ENCODE peak calls at places on chromosomes 11 and 22, in ten cellular contexts. One of them, this sample, is unnamed.

GRCh38 chr11:21295508-21295907 is 626.1 kb downstream of the NELL1 start:
- DNase-seq in progenitor cell of endocrine pancreas: no peak
- DNase-seq in fibroblast of mammary gland: no peak
- DNase-seq in upper lobe of right lung: no peak
- DNase-seq in body of pancreas: no peak
- DNase-seq in heart left ventricle: no peak
- DNase-seq in foreskin fibroblast: no peak
- DNase-seq in mesothelial cell of epicardium: no peak
- DNase-seq in prostate gland: no peak
- DNase-seq in nephron progenitor cell: no peak
- DNase-seq in this sample: no peak

GRCh38 chr11:105975128-105975527 is 46.9 kb downstream of the MSANTD4 start:
- DNase-seq in progenitor cell of endocrine pancreas: no peak
- DNase-seq in fibroblast of mammary gland: peak
- DNase-seq in upper lobe of right lung: no peak
- DNase-seq in body of pancreas: no peak
- DNase-seq in heart left ventricle: no peak
- DNase-seq in foreskin fibroblast: peak
- DNase-seq in mesothelial cell of epicardium: no peak
- DNase-seq in prostate gland: no peak
- DNase-seq in nephron progenitor cell: no peak
- DNase-seq in this sample: no peak

GRCh38 chr22:44120314-44120704 is 60.4 kb upstream of the PARVG start:
- DNase-seq in progenitor cell of endocrine pancreas: no peak
- DNase-seq in fibroblast of mammary gland: no peak
- DNase-seq in upper lobe of right lung: peak
- DNase-seq in body of pancreas: no peak
- DNase-seq in heart left ventricle: peak
- DNase-seq in foreskin fibroblast: no peak
- DNase-seq in mesothelial cell of epicardium: no peak
- DNase-seq in prostate gland: no peak
- DNase-seq in nephron progenitor cell: no peak
- DNase-seq in this sample: no peak

GRCh38 chr22:30206964-30207363 is 39.6 kb downstream of the LIF start:
- DNase-seq in progenitor cell of endocrine pancreas: no peak
- DNase-seq in fibroblast of mammary gland: peak
- DNase-seq in upper lobe of right lung: no peak
- DNase-seq in body of pancreas: peak
- DNase-seq in heart left ventricle: no peak
- DNase-seq in foreskin fibroblast: peak
- DNase-seq in mesothelial cell of epicardium: peak
- DNase-seq in prostate gland: no peak
- DNase-seq in nephron progenitor cell: peak
- DNase-seq in this sample: no peak

GRCh38 chr11:82458147-82458546 is 275.5 kb downstream of the FAM181B start:
- DNase-seq in progenitor cell of endocrine pancreas: no peak
- DNase-seq in fibroblast of mammary gland: no peak
- DNase-seq in upper lobe of right lung: no peak
- DNase-seq in body of pancreas: no peak
- DNase-seq in heart left ventricle: no peak
- DNase-seq in foreskin fibroblast: no peak
- DNase-seq in mesothelial cell of epicardium: no peak
- DNase-seq in prostate gland: no peak
- DNase-seq in nephron progenitor cell: no peak
- DNase-seq in this sample: no peak

GRCh38 chr11:64619811-64620285 is 28.8 kb downstream of the SLC22A12 start:
- DNase-seq in progenitor cell of endocrine pancreas: no peak
- DNase-seq in fibroblast of mammary gland: peak
- DNase-seq in upper lobe of right lung: no peak
- DNase-seq in body of pancreas: peak
- DNase-seq in heart left ventricle: no peak
- DNase-seq in foreskin fibroblast: peak
- DNase-seq in mesothelial cell of epicardium: peak
- DNase-seq in prostate gland: no peak
- DNase-seq in nephron progenitor cell: peak
- DNase-seq in this sample: peak

GRCh38 chr22:23984430-23984829 is 4.5 kb downstream of the GSTT2 start:
- DNase-seq in progenitor cell of endocrine pancreas: no peak
- DNase-seq in fibroblast of mammary gland: peak
- DNase-seq in upper lobe of right lung: peak
- DNase-seq in body of pancreas: no peak
- DNase-seq in heart left ventricle: no peak
- DNase-seq in foreskin fibroblast: no peak
- DNase-seq in mesothelial cell of epicardium: no peak
- DNase-seq in prostate gland: no peak
- DNase-seq in nephron progenitor cell: no peak
- DNase-seq in this sample: peak

GRCh38 chr22:32205974-32206773 is 1.3 kb upstream of the RFPL2 start:
- DNase-seq in progenitor cell of endocrine pancreas: no peak
- DNase-seq in fibroblast of mammary gland: no peak
- DNase-seq in upper lobe of right lung: no peak
- DNase-seq in body of pancreas: no peak
- DNase-seq in heart left ventricle: no peak
- DNase-seq in foreskin fibroblast: no peak
- DNase-seq in mesothelial cell of epicardium: no peak
- DNase-seq in prostate gland: no peak
- DNase-seq in nephron progenitor cell: peak
- DNase-seq in this sample: no peak

GRCh38 chr11:2699185-2699530 is 636 bp downstream of the KCNQ1OT1 start:
- DNase-seq in progenitor cell of endocrine pancreas: no peak
- DNase-seq in fibroblast of mammary gland: no peak
- DNase-seq in upper lobe of right lung: peak
- DNase-seq in body of pancreas: peak
- DNase-seq in heart left ventricle: peak
- DNase-seq in foreskin fibroblast: peak
- DNase-seq in mesothelial cell of epicardium: no peak
- DNase-seq in prostate gland: no peak
- DNase-seq in nephron progenitor cell: no peak
- DNase-seq in this sample: peak

GRCh38 chr11:34656062-34656720 is 35.3 kb downstream of the EHF start:
- DNase-seq in progenitor cell of endocrine pancreas: no peak
- DNase-seq in fibroblast of mammary gland: peak
- DNase-seq in upper lobe of right lung: no peak
- DNase-seq in body of pancreas: no peak
- DNase-seq in heart left ventricle: no peak
- DNase-seq in foreskin fibroblast: no peak
- DNase-seq in mesothelial cell of epicardium: no peak
- DNase-seq in prostate gland: no peak
- DNase-seq in nephron progenitor cell: no peak
- DNase-seq in this sample: no peak

GRCh38 chr11:8683115-8683807 is 669 bp downstream of the RPL27A start:
- DNase-seq in progenitor cell of endocrine pancreas: peak
- DNase-seq in fibroblast of mammary gland: no peak
- DNase-seq in upper lobe of right lung: peak
- DNase-seq in body of pancreas: no peak
- DNase-seq in heart left ventricle: no peak
- DNase-seq in foreskin fibroblast: no peak
- DNase-seq in mesothelial cell of epicardium: no peak
- DNase-seq in prostate gland: no peak
- DNase-seq in nephron progenitor cell: no peak
- DNase-seq in this sample: no peak

GRCh38 chr11:106286881-106287504 is 209.5 kb downstream of the AASDHPPT start:
- DNase-seq in progenitor cell of endocrine pancreas: no peak
- DNase-seq in fibroblast of mammary gland: no peak
- DNase-seq in upper lobe of right lung: no peak
- DNase-seq in body of pancreas: no peak
- DNase-seq in heart left ventricle: no peak
- DNase-seq in foreskin fibroblast: peak
- DNase-seq in mesothelial cell of epicardium: no peak
- DNase-seq in prostate gland: no peak
- DNase-seq in nephron progenitor cell: no peak
- DNase-seq in this sample: no peak

GRCh38 chr22:34841911-34842310 is 224.0 kb upstream of the ISX start:
- DNase-seq in progenitor cell of endocrine pancreas: no peak
- DNase-seq in fibroblast of mammary gland: no peak
- DNase-seq in upper lobe of right lung: no peak
- DNase-seq in body of pancreas: no peak
- DNase-seq in heart left ventricle: no peak
- DNase-seq in foreskin fibroblast: no peak
- DNase-seq in mesothelial cell of epicardium: no peak
- DNase-seq in prostate gland: no peak
- DNase-seq in nephron progenitor cell: no peak
- DNase-seq in this sample: no peak

GRCh38 chr22:34847072-34847471 is 218.9 kb upstream of the ISX start:
- DNase-seq in progenitor cell of endocrine pancreas: no peak
- DNase-seq in fibroblast of mammary gland: no peak
- DNase-seq in upper lobe of right lung: no peak
- DNase-seq in body of pancreas: no peak
- DNase-seq in heart left ventricle: no peak
- DNase-seq in foreskin fibroblast: no peak
- DNase-seq in mesothelial cell of epicardium: no peak
- DNase-seq in prostate gland: no peak
- DNase-seq in nephron progenitor cell: no peak
- DNase-seq in this sample: no peak

GRCh38 chr22:34845391-34845790 is 220.6 kb upstream of the ISX start:
- DNase-seq in progenitor cell of endocrine pancreas: no peak
- DNase-seq in fibroblast of mammary gland: no peak
- DNase-seq in upper lobe of right lung: no peak
- DNase-seq in body of pancreas: no peak
- DNase-seq in heart left ventricle: no peak
- DNase-seq in foreskin fibroblast: no peak
- DNase-seq in mesothelial cell of epicardium: no peak
- DNase-seq in prostate gland: no peak
- DNase-seq in nephron progenitor cell: no peak
- DNase-seq in this sample: no peak

GRCh38 chr22:34841321-34841901 is 224.5 kb upstream of the ISX start:
- DNase-seq in progenitor cell of endocrine pancreas: no peak
- DNase-seq in fibroblast of mammary gland: no peak
- DNase-seq in upper lobe of right lung: no peak
- DNase-seq in body of pancreas: no peak
- DNase-seq in heart left ventricle: no peak
- DNase-seq in foreskin fibroblast: no peak
- DNase-seq in mesothelial cell of epicardium: no peak
- DNase-seq in prostate gland: no peak
- DNase-seq in nephron progenitor cell: no peak
- DNase-seq in this sample: no peak

GRCh38 chr22:34842630-34843029 is 223.3 kb upstream of the ISX start:
- DNase-seq in progenitor cell of endocrine pancreas: no peak
- DNase-seq in fibroblast of mammary gland: no peak
- DNase-seq in upper lobe of right lung: no peak
- DNase-seq in body of pancreas: no peak
- DNase-seq in heart left ventricle: no peak
- DNase-seq in foreskin fibroblast: no peak
- DNase-seq in mesothelial cell of epicardium: no peak
- DNase-seq in prostate gland: no peak
- DNase-seq in nephron progenitor cell: no peak
- DNase-seq in this sample: no peak
- TF ChIP-seq CTCF in progenitor cell of endocrine pancreas: no peak
- TF ChIP-seq CTCF in fibroblast of mammary gland: no peak
- TF ChIP-seq CTCF in upper lobe of right lung: no peak
- TF ChIP-seq CTCF in body of pancreas: no peak
- TF ChIP-seq CTCF in heart left ventricle: no peak
- TF ChIP-seq CTCF in foreskin fibroblast: no peak
- TF ChIP-seq CTCF in mesothelial cell of epicardium: no peak
- TF ChIP-seq CTCF in prostate gland: no peak
- TF ChIP-seq CTCF in nephron progenitor cell: no peak
- TF ChIP-seq CTCF in this sample: no peak

GRCh38 chr11:36818410-36818809 is 220.4 kb upstream of the RAG2 start:
- DNase-seq in progenitor cell of endocrine pancreas: no peak
- DNase-seq in fibroblast of mammary gland: no peak
- DNase-seq in upper lobe of right lung: no peak
- DNase-seq in body of pancreas: no peak
- DNase-seq in heart left ventricle: no peak
- DNase-seq in foreskin fibroblast: peak
- DNase-seq in mesothelial cell of epicardium: no peak
- DNase-seq in prostate gland: no peak
- DNase-seq in nephron progenitor cell: peak
- DNase-seq in this sample: peak
- TF ChIP-seq CTCF in progenitor cell of endocrine pancreas: peak
- TF ChIP-seq CTCF in fibroblast of mammary gland: peak
- TF ChIP-seq CTCF in upper lobe of right lung: peak
- TF ChIP-seq CTCF in body of pancreas: no peak
- TF ChIP-seq CTCF in heart left ventricle: no peak
- TF ChIP-seq CTCF in foreskin fibroblast: peak
- TF ChIP-seq CTCF in mesothelial cell of epicardium: peak
- TF ChIP-seq CTCF in prostate gland: no peak
- TF ChIP-seq CTCF in nephron progenitor cell: peak
- TF ChIP-seq CTCF in this sample: peak

DNA sequence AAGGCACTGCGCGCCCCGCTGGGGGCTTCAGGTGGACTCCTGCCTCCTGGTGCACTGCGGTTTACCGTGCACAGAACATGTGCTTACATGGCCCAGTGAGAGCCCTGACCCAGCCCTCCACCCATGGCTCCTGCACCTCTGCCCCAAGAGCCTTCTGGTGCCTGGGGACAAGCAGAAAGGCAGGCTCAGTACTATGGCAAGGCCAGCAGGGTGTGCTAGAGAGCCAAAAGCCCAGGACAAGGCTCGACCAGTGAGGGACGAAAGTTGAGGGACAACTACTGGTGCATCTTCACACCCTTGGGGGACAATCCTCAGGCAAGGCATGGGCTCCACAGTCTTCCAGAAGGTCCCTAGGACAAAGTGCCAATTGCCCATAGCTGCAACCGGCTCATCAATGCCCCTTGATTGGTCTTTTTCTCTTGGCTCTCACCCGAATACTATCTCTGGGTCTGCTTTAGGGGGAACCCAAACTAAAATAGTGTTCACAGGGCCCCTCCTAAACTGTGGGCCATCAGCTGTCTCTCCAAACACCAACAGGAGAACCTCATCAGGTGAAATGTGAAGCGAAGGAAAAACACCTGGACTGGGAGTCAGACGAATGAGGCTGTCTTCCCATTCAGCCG is 13.5 kb downstream of the PGA5 start:
- DNase-seq in progenitor cell of endocrine pancreas: peak
- DNase-seq in fibroblast of mammary gland: peak
- DNase-seq in upper lobe of right lung: peak
- DNase-seq in body of pancreas: peak
- DNase-seq in heart left ventricle: peak
- DNase-seq in foreskin fibroblast: peak
- DNase-seq in mesothelial cell of epicardium: peak
- DNase-seq in prostate gland: peak
- DNase-seq in nephron progenitor cell: peak
- DNase-seq in this sample: peak
- TF ChIP-seq CTCF in progenitor cell of endocrine pancreas: peak
- TF ChIP-seq CTCF in fibroblast of mammary gland: peak
- TF ChIP-seq CTCF in upper lobe of right lung: peak
- TF ChIP-seq CTCF in body of pancreas: peak
- TF ChIP-seq CTCF in heart left ventricle: peak
- TF ChIP-seq CTCF in foreskin fibroblast: peak
- TF ChIP-seq CTCF in mesothelial cell of epicardium: peak
- TF ChIP-seq CTCF in prostate gland: peak
- TF ChIP-seq CTCF in nephron progenitor cell: peak
- TF ChIP-seq CTCF in this sample: peak

DNA sequence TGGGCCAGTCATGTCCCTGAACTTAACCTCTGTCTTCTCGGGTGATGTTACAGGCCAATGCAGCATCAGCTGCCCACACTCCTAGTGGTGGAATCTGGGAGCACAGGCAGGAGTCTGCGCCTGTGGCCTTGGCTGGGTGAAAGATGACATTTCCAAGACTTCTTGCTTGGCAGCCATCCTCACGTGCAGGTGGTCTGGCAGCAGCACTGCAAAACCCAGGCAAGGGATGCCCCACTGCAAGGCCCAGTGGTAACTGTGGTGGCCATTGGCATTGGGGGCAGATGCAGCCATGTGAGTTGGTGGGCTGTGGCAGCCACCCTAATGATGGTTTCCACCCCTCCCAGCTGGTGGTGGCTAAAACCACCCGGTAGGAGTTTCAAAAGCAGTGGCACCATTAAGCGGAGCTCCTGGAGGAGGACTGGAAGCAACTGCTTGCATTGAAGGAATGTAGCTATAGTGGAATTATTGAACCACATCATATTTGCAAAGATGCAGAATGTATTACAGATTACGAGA is 120.5 kb upstream of the TOP3B start:
- DNase-seq in progenitor cell of endocrine pancreas: no peak
- DNase-seq in fibroblast of mammary gland: peak
- DNase-seq in upper lobe of right lung: no peak
- DNase-seq in body of pancreas: no peak
- DNase-seq in heart left ventricle: no peak
- DNase-seq in foreskin fibroblast: no peak
- DNase-seq in mesothelial cell of epicardium: no peak
- DNase-seq in prostate gland: no peak
- DNase-seq in nephron progenitor cell: peak
- DNase-seq in this sample: peak
- TF ChIP-seq CTCF in progenitor cell of endocrine pancreas: peak
- TF ChIP-seq CTCF in fibroblast of mammary gland: peak
- TF ChIP-seq CTCF in upper lobe of right lung: peak
- TF ChIP-seq CTCF in body of pancreas: no peak
- TF ChIP-seq CTCF in heart left ventricle: peak
- TF ChIP-seq CTCF in foreskin fibroblast: peak
- TF ChIP-seq CTCF in mesothelial cell of epicardium: peak
- TF ChIP-seq CTCF in prostate gland: no peak
- TF ChIP-seq CTCF in nephron progenitor cell: peak
- TF ChIP-seq CTCF in this sample: peak

This sample was measured in BE2C.